ENCODE peak calls at places on chromosomes 12 and 14, in nine cellular contexts. J is GM04504; O is A549; B is mucosa of gallbladder; V is GM23338; S is cerebellum; D is activated CD4-positive, CD25-positive, alpha-beta regulatory T cell; E is GM06990; N is sciatic nerve. W is an unnamed sample.

GRCh38 chr14:65230287-65230728 is 128.0 kb upstream of the MAX start:
- DNase-seq in N (peak), E (no peak), V (no peak), S (no peak), O (no peak), B (peak), J (no peak), D (no peak), W (peak)

GRCh38 chr12:19223695-19224094 is 94.2 kb downstream of the PLEKHA5 start:
- DNase-seq in E (no peak), S (no peak), J (no peak), B (no peak), N (no peak), V (no peak), D (no peak), O (no peak), W (no peak)

GRCh38 chr14:50524071-50524470 is 8.3 kb downstream of the MAP4K5 start:
- DNase-seq in V (no peak), N (no peak), O (no peak), S (no peak), J (no peak), B (no peak), D (no peak), E (no peak), W (no peak)

GRCh38 chr14:61145258-61145902 is 135.8 kb downstream of the TMEM30B start:
- DNase-seq in J (peak), O (no peak), V (no peak), N (no peak), E (no peak), B (no peak), D (no peak), S (no peak), W (no peak)

GRCh38 chr12:109645194-109645593 is 68.4 kb upstream of the FAM222A start:
- DNase-seq in N (no peak), O (no peak), D (no peak), S (no peak), J (no peak), E (no peak), B (no peak), V (no peak), W (no peak)

GRCh38 chr12:2877959-2878732 is 1.1 kb downstream of the RHNO1 start:
- DNase-seq in J (no peak), S (no peak), N (no peak), V (no peak), D (no peak), B (no peak), O (no peak), E (no peak), W (peak)

GRCh38 chr12:110533607-110534006 is 31.5 kb downstream of the RAD9B start:
- DNase-seq in O (no peak), B (no peak), J (no peak), E (no peak), N (no peak), S (no peak), D (no peak), V (peak), W (no peak)

GRCh38 chr12:121466800-121467637 is 67.1 kb downstream of the RNF34 start:
- DNase-seq in O (peak), D (peak), V (peak), B (peak), J (peak), E (peak), N (peak), S (peak), W (peak)

GRCh38 chr12:7934153-7934552 is 1.8 kb downstream of the SLC2A3 start:
- DNase-seq in O (no peak), J (no peak), B (no peak), S (no peak), V (no peak), D (no peak), E (no peak), N (no peak), W (peak)

GRCh38 chr14:65910108-65910507 is 497.6 kb downstream of the FUT8 start:
- DNase-seq in V (no peak), S (peak), B (no peak), O (peak), E (no peak), D (no peak), N (no peak), J (peak), W (no peak)

GRCh38 chr12:51972849-51973273 is 21.4 kb downstream of the ACVR1B start:
- DNase-seq in B (peak), J (no peak), N (no peak), E (no peak), O (no peak), V (no peak), D (no peak), S (no peak), W (peak)

GRCh38 chr14:68685419-68686211 is 107.3 kb downstream of the ZFP36L1 start:
- DNase-seq in O (no peak), V (no peak), N (no peak), B (peak), S (no peak), E (peak), J (no peak), D (peak), W (no peak)

GRCh38 chr12:53988519-53989226 is 3.7 kb downstream of the HOXC10 start:
- DNase-seq in O (no peak), E (no peak), N (no peak), S (no peak), V (no peak), J (no peak), D (no peak), B (no peak), W (no peak)

GRCh38 chr14:91482278-91483023 is 27.7 kb downstream of the PPP4R3A start:
- DNase-seq in O (no peak), J (no peak), V (no peak), E (no peak), D (no peak), N (no peak), S (no peak), B (peak), W (no peak)

GRCh38 chr14:36952702-36953101 is 219.7 kb downstream of the SLC25A21 start:
- DNase-seq in O (peak), B (no peak), V (no peak), J (peak), N (no peak), E (no peak), D (no peak), S (no peak), W (no peak)

GRCh38 chr14:102591372-102591943 is 991 bp upstream of the RCOR1 start:
- DNase-seq in B (peak), N (peak), D (no peak), J (no peak), S (peak), O (no peak), E (no peak), V (peak), W (peak)

GRCh38 chr14:38127784-38128183 is 79.9 kb upstream of the SSTR1 start:
- DNase-seq in V (no peak), O (no peak), E (no peak), S (no peak), N (no peak), D (no peak), B (no peak), J (peak), W (no peak)

GRCh38 chr12:22672951-22673350 is 48.0 kb downstream of the ETNK1 start:
- DNase-seq in E (no peak), J (peak), O (no peak), V (no peak), N (no peak), S (no peak), D (no peak), B (no peak), W (no peak)

GRCh38 chr14:87992349-87992719 is 648 bp downstream of the GALC start:
- DNase-seq in D (no peak), B (no peak), N (no peak), O (no peak), E (no peak), V (peak), J (peak), S (no peak), W (no peak)

GRCh38 chr12:32107376-32108267 is 975 bp downstream of the BICD1 start:
- DNase-seq in O (peak), B (no peak), S (peak), D (peak), N (no peak), V (peak), J (no peak), E (no peak), W (peak)

GRCh38 chr12:59041241-59042121 is 121.2 kb upstream of the LRIG3 start:
- DNase-seq in J (peak), E (no peak), D (no peak), V (no peak), B (no peak), S (no peak), N (no peak), O (no peak), W (peak)

GRCh38 chr12:120625557-120626419 is 14.6 kb upstream of the CABP1 start:
- DNase-seq in O (peak), D (no peak), S (no peak), N (no peak), J (no peak), V (peak), E (no peak), B (no peak), W (no peak)

GRCh38 chr12:103731539-103731938 is 109.5 kb downstream of the NT5DC3 start:
- DNase-seq in O (no peak), E (no peak), B (no peak), S (no peak), D (no peak), J (no peak), V (no peak), N (no peak), W (no peak)

GRCh38 chr14:22002860-22003284 is 329.3 kb upstream of the OR4E1 start:
- DNase-seq in O (no peak), V (peak), D (peak), J (no peak), E (no peak), S (no peak), N (no peak), B (no peak), W (no peak)

GRCh38 chr12:111636209-111636928 is 37.3 kb upstream of the ATXN2 start:
- DNase-seq in S (peak), E (no peak), B (peak), J (peak), D (no peak), O (no peak), V (peak), N (peak), W (peak)

GRCh38 chr12:49983892-49984291 is 11.1 kb downstream of the AQP6 start:
- DNase-seq in J (peak), B (no peak), V (no peak), N (no peak), D (no peak), E (no peak), O (no peak), S (no peak), W (peak)

GRCh38 chr14:105531088-105531957 is 4.9 kb downstream of the TMEM121 start:
- DNase-seq in V (no peak), O (no peak), E (no peak), J (no peak), S (no peak), B (no peak), D (no peak), N (no peak), W (no peak)

GRCh38 chr12:79547044-79547734 is 143.6 kb downstream of the PAWR start:
- DNase-seq in O (peak), S (no peak), V (peak), N (no peak), J (peak), B (peak), D (no peak), E (no peak), W (peak)